ENCODE peak calls at places on chromosomes 11 and 22, in five cellular contexts. Z is effector CD4-positive, alpha-beta T cell; G is RPMI8226; B is activated CD4-positive, alpha-beta T cell treated with anti-CD3 and anti-CD28 coated beads, Interleukin-2, amount 50 U/mL, for 1 hour; O is fibroblast of villous mesenchyme. H is an unnamed sample.

GRCh38 chr22:26547426-26547825 is 35.2 kb upstream of the TFIP11 start:
- DNase-seq in Z (no peak), G (peak; percentile 19), B (no peak), O (no peak), H (no peak)

GRCh38 chr11:103736986-103737622 is 299.3 kb upstream of the DDI1 start:
- DNase-seq in Z (no peak), G (no peak), B (no peak), O (no peak), H (no peak)

GRCh38 chr11:85647078-85647477 is 689 bp upstream of the TMEM126A start:
- DNase-seq in Z (no peak), G (no peak), B (no peak), O (no peak), H (no peak)

GRCh38 chr22:45064313-45065268 is 54.8 kb upstream of the PHF21B start:
- DNase-seq in Z (no peak), G (peak; percentile 14), B (no peak), O (peak; percentile 83), H (peak; percentile 60)

GRCh38 chr22:23369054-23369685 is 188.9 kb downstream of the BCR start:
- DNase-seq in Z (no peak), G (no peak), B (no peak), O (no peak), H (no peak)

GRCh38 chr22:45469573-45470383 is 32.9 kb upstream of the FBLN1 start:
- DNase-seq in Z (no peak), G (no peak), B (no peak), O (peak; percentile 70), H (no peak)

GRCh38 chr11:61564936-61565696 is 15.8 kb downstream of the SYT7 start:
- DNase-seq in Z (no peak), G (no peak), B (no peak), O (no peak), H (no peak)

GRCh38 chr11:66720223-66720898 is 8.7 kb downstream of the SPTBN2 start:
- DNase-seq in Z (no peak), G (no peak), B (no peak), O (no peak), H (peak; percentile 11)

GRCh38 chr11:88454881-88455280 is 117.3 kb upstream of the CTSC start:
- DNase-seq in Z (no peak), G (peak; percentile 11), B (no peak), O (peak; percentile 75), H (no peak)

GRCh38 chr11:61695917-61696316 is 15.7 kb downstream of the DAGLA start:
- DNase-seq in Z (peak; percentile 91), G (peak; percentile 86), B (peak; percentile 90), O (peak; percentile 70), H (peak; percentile 94)

H was measured in stimulated activated naive CD4-positive, alpha-beta T cell treated with Interleukin-2 at 50 U/mL for 16 hours.